ENCODE peak calls at places on chromosomes 4 and X, in eight cellular contexts. M is neural crest cell; U is stimulated activated effector memory CD8-positive, alpha-beta T cell treated with anti-CD3 and anti-CD28 coated beads, Interleukin-12 subunit alpha, Interleukin-12 subunit beta, amount 100 ng/mL, for 72 hours; R is GM19239; H is H4; N is T-helper 22 cell; J is DMS153; Z is left cardiac atrium. V is an unnamed sample.

GRCh38 chr4:81627617-81628016 is 155.9 kb upstream of the RASGEF1B start:
- DNase-seq in M (no peak), U (no peak), R (no peak), H (no peak), N (no peak), J (no peak), Z (no peak), V (no peak)

GRCh38 chrX:108732630-108733321 is 3.6 kb downstream of the IRS4 start:
- DNase-seq in M (peak), U (no peak), R (no peak), H (no peak), N (no peak), J (no peak), Z (no peak), V (no peak)

GRCh38 chr4:7420661-7421040 is 14.1 kb downstream of the PSAPL1 start:
- DNase-seq in M (no peak), U (no peak), R (no peak), H (no peak), N (no peak), J (no peak), Z (no peak), V (peak)

GRCh38 chr4:153488006-153488718 is 22.0 kb downstream of the TMEM131L start:
- DNase-seq in M (no peak), U (peak), R (no peak), H (no peak), N (peak), J (no peak), Z (peak), V (no peak)

GRCh38 chr4:2186133-2186864 is 55.6 kb downstream of the HAUS3 start:
- DNase-seq in M (no peak), U (no peak), R (no peak), H (no peak), N (no peak), J (peak), Z (no peak), V (no peak)

GRCh38 chrX:85111347-85111746 is 107.7 kb downstream of the APOOL start:
- DNase-seq in M (no peak), U (no peak), R (no peak), H (no peak), N (no peak), J (no peak), Z (no peak), V (no peak)

GRCh38 chr4:174714393-174715211 is 114.4 kb downstream of the GLRA3 start:
- DNase-seq in M (peak), U (no peak), R (peak), H (peak), N (no peak), J (peak), Z (no peak), V (no peak)

GRCh38 chrX:150958177-150958576 is 25.0 kb upstream of the HMGB3 start:
- DNase-seq in M (no peak), U (no peak), R (no peak), H (no peak), N (no peak), J (no peak), Z (no peak), V (no peak)

GRCh38 chr4:80173387-80173786 is 23.9 kb upstream of the PRDM8 start:
- DNase-seq in M (no peak), U (no peak), R (no peak), H (peak), N (peak), J (no peak), Z (no peak), V (no peak)

GRCh38 chr4:5798447-5798846 is 87.4 kb downstream of the EVC start:
- DNase-seq in M (no peak), U (no peak), R (no peak), H (no peak), N (no peak), J (no peak), Z (no peak), V (no peak)

GRCh38 chr4:3517731-3518510 is 14.3 kb downstream of the LRPAP1 start:
- DNase-seq in M (no peak), U (no peak), R (no peak), H (no peak), N (no peak), J (no peak), Z (peak), V (no peak)

GRCh38 chr4:98467627-98468072 is 190.8 kb downstream of the TSPAN5 start:
- DNase-seq in M (peak), U (peak), R (peak), H (peak), N (peak), J (peak), Z (peak), V (peak)

GRCh38 chrX:446243-446642 is 59.5 kb upstream of the PPP2R3B start:
- DNase-seq in M (no peak), U (no peak), R (no peak), H (no peak), N (no peak), J (no peak), Z (no peak), V (no peak)

GRCh38 chr4:48963042-48963679 is 22.9 kb upstream of the CWH43 start:
- DNase-seq in M (peak), U (peak), R (peak), H (peak), N (peak), J (peak), Z (peak), V (peak)

GRCh38 chrX:136262812-136263315 is 11.7 kb upstream of the MAP7D3 start:
- DNase-seq in M (no peak), U (no peak), R (no peak), H (no peak), N (no peak), J (no peak), Z (no peak), V (no peak)

GRCh38 chr4:98416844-98417243 is 155.7 kb downstream of the RAP1GDS1 start:
- DNase-seq in M (no peak), U (no peak), R (no peak), H (no peak), N (no peak), J (no peak), Z (no peak), V (no peak)

GRCh38 chr4:44157611-44158277 is 290.9 kb downstream of the KCTD8 start:
- DNase-seq in M (no peak), U (no peak), R (no peak), H (peak), N (no peak), J (no peak), Z (no peak), V (no peak)

GRCh38 chrX:1807301-1807731 is 192.5 kb downstream of the ASMT start:
- DNase-seq in M (peak), U (no peak), R (no peak), H (peak), N (no peak), J (no peak), Z (no peak), V (no peak)

GRCh38 chr4:70399319-70399718 is 1.6 kb downstream of the OPRPN start:
- DNase-seq in M (no peak), U (no peak), R (no peak), H (no peak), N (no peak), J (no peak), Z (no peak), V (no peak)

GRCh38 chrX:13051529-13052172 is 7.2 kb upstream of the FAM9C start:
- DNase-seq in M (no peak), U (no peak), R (no peak), H (no peak), N (no peak), J (no peak), Z (peak), V (no peak)

GRCh38 chr4:33837043-33837442 is 2407.3 kb downstream of the ARAP2 start:
- DNase-seq in M (no peak), U (no peak), R (no peak), H (peak), N (no peak), J (no peak), Z (no peak), V (no peak)

GRCh38 chr4:41095192-41095872 is 119.0 kb downstream of the APBB2 start:
- DNase-seq in M (no peak), U (no peak), R (no peak), H (no peak), N (no peak), J (no peak), Z (no peak), V (no peak)

GRCh38 chr4:110622841-110623709 is at the start of gene PITX2:
- DNase-seq in M (peak), U (no peak), R (peak), H (no peak), N (no peak), J (no peak), Z (peak), V (peak)

GRCh38 chr4:22237846-22238513 is 277.9 kb downstream of the ADGRA3 start:
- DNase-seq in M (no peak), U (no peak), R (no peak), H (no peak), N (no peak), J (peak), Z (no peak), V (no peak)

GRCh38 chr4:38050560-38051350 is 90.6 kb downstream of the PTTG2 start:
- DNase-seq in M (no peak), U (no peak), R (no peak), H (no peak), N (no peak), J (no peak), Z (no peak), V (no peak)

GRCh38 chr4:165597581-165598480 is 219.0 kb downstream of the CPE start:
- DNase-seq in M (no peak), U (no peak), R (no peak), H (no peak), N (no peak), J (no peak), Z (no peak), V (no peak)

GRCh38 chr4:148764720-148765119 is 322.5 kb upstream of the NR3C2 start:
- DNase-seq in M (no peak), U (no peak), R (no peak), H (no peak), N (no peak), J (no peak), Z (no peak), V (no peak)

GRCh38 chrX:19954707-19955106 is 36.2 kb downstream of the BCLAF3 start:
- DNase-seq in M (no peak), U (no peak), R (no peak), H (no peak), N (no peak), J (no peak), Z (no peak), V (no peak)